ENCODE peak calls at places on chromosomes 5 and 9, in five cellular contexts. G is HL-60, A is Peyer's patch, B is bronchial epithelial cell, H is prostate gland. L is an unnamed sample.

GRCh38 chr5:8081179-8081578 is 212.2 kb downstream of the MTRR start:
- DNase-seq in G (no peak), A (no peak), B (no peak), H (no peak), L (no peak)

GRCh38 chr5:127400524-127400923 is 109.9 kb downstream of the MEGF10 start:
- DNase-seq in G (no peak), A (no peak), B (no peak), H (no peak), L (no peak)

GRCh38 chr9:125262217-125262991 is 778 bp downstream of the GAPVD1 start:
- DNase-seq in G (no peak), A (no peak), B (no peak), H (no peak), L (no peak)

GRCh38 chr9:21681641-21682040 is 120.8 kb upstream of the MTAP start:
- DNase-seq in G (no peak), A (no peak), B (peak; percentile 100), H (no peak), L (no peak)

GRCh38 chr9:121362813-121363585 is 7.1 kb downstream of the STOM start:
- DNase-seq in G (peak; percentile 43), A (no peak), B (peak; percentile 43), H (no peak), L (no peak)

GRCh38 chr5:140309706-140310249 is 6.9 kb upstream of the PFDN1 start:
- DNase-seq in G (no peak), A (no peak), B (no peak), H (no peak), L (no peak)

GRCh38 chr5:111454198-111454606 is 58.1 kb downstream of the STARD4 start:
- DNase-seq in G (no peak), A (no peak), B (peak; percentile 9), H (no peak), L (no peak)

GRCh38 chr9:2253814-2254550 is 238.8 kb downstream of the SMARCA2 start:
- DNase-seq in G (no peak), A (no peak), B (no peak), H (no peak), L (no peak)

GRCh38 chr9:131302244-131303075 is 12.9 kb downstream of the PLPP7 start:
- DNase-seq in G (no peak), A (no peak), B (no peak), H (no peak), L (no peak)

GRCh38 chr5:138972836-138973235 is 97.7 kb upstream of the LRRTM2 start:
- DNase-seq in G (no peak), A (no peak), B (no peak), H (no peak), L (no peak)

GRCh38 chr5:142694092-142694856 is 8.4 kb upstream of the FGF1 start:
- DNase-seq in G (no peak), A (no peak), B (no peak), H (no peak), L (no peak)

GRCh38 chr9:106860731-106861584 is 2.0 kb upstream of the ZNF462 start:
- DNase-seq in G (no peak), A (peak; percentile 58), B (peak; percentile 44), H (peak; percentile 38), L (peak; percentile 55)

GRCh38 chr9:95008151-95008771 is 281.8 kb downstream of the AOPEP start:
- DNase-seq in G (no peak), A (no peak), B (peak; percentile 55), H (peak; percentile 52), L (no peak)

GRCh38 chr9:91116226-91116625 is 245.5 kb downstream of the AUH start:
- DNase-seq in G (no peak), A (no peak), B (no peak), H (no peak), L (no peak)

GRCh38 chr9:107213561-107214028 is 69.5 kb upstream of the RAD23B start:
- DNase-seq in G (peak; percentile 20), A (no peak), B (peak; percentile 95), H (no peak), L (no peak)

GRCh38 chr5:127324756-127325155 is 34.2 kb downstream of the MEGF10 start:
- DNase-seq in G (no peak), A (no peak), B (no peak), H (no peak), L (no peak)

GRCh38 chr5:38680094-38680765 is 123.8 kb upstream of the LIFR start:
- DNase-seq in G (no peak), A (no peak), B (no peak), H (no peak), L (no peak)

GRCh38 chr9:28249424-28249823 is 676.1 kb upstream of the C9orf72 start:
- DNase-seq in G (no peak), A (no peak), B (no peak), H (no peak), L (no peak)

GRCh38 chr5:180127682-180128670 is 56.4 kb upstream of the RNF130 start:
- DNase-seq in G (no peak), A (no peak), B (no peak), H (peak; percentile 3), L (no peak)

GRCh38 chr5:78630047-78630446 is 18.5 kb downstream of the LHFPL2 start:
- DNase-seq in G (no peak), A (no peak), B (no peak), H (no peak), L (no peak)

GRCh38 chr5:139273322-139273571 is 20.3 kb upstream of the MATR3 start:
- DNase-seq in G (no peak), A (no peak), B (no peak), H (no peak), L (peak; percentile 39)

GRCh38 chr9:131310833-131311554 is 21.5 kb downstream of the PLPP7 start:
- DNase-seq in G (peak; percentile 4), A (no peak), B (no peak), H (no peak), L (no peak)

GRCh38 chr9:105405514-105406131 is 42.2 kb upstream of the FSD1L start:
- DNase-seq in G (no peak), A (no peak), B (no peak), H (no peak), L (peak; percentile 47)

GRCh38 chr9:130847306-130848217 is 12.5 kb downstream of the ABL1 start:
- DNase-seq in G (no peak), A (no peak), B (peak; percentile 99), H (no peak), L (no peak)

GRCh38 chr9:90086076-90086475 is 481.3 kb downstream of the GADD45G start:
- DNase-seq in G (peak; percentile 6), A (no peak), B (no peak), H (no peak), L (no peak)

DNA sequence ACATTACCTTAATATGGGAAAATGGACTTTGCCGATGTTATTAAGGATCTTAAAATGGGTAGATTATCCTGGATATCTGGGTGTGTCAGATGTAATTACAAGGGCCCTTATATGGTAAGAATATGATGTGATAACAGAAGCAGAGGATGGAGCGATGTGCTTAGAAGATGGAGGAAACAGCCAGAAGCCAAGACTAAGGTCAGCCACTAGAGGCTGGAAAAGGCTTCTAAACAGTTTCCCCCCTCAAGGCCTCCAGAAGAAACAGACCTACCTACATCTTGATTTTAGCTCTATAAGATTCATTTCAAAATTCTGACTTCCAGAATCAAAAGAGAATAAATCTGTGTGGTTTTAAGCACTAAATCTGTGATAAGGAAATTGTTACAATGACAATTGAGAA is 131.9 kb downstream of the CAAP1 start:
- DNase-seq in G (no peak), A (no peak), B (no peak), H (no peak), L (no peak)
- TF ChIP-seq CTCF in G (no peak), A (no peak), B (no peak), H (no peak), L (no peak)

DNA sequence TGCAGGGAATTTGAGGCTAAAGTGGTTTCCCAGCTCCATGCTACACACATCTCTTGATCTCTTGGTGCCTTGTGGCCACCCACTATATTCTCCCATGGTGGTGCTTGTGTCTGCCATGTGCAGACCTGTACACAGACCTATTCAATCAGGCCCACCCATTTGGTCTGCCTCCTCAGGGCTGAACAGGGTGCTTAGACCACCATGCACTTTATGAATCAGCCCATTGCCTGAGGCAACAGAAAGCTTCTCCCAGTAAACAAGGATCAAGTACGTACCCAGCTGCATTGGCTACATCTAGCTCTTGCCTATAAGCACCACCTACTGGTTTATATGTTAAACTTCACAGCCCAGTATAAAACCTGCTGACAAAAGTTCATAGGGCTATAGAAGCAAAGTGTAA is 664.3 kb upstream of the EDIL3 start:
- DNase-seq in G (no peak), A (no peak), B (peak; percentile 38), H (no peak), L (peak; percentile 13)
- TF ChIP-seq CTCF in G (no peak), A (peak; percentile 20), B (peak; percentile 23), H (no peak), L (peak; percentile 38)

DNA sequence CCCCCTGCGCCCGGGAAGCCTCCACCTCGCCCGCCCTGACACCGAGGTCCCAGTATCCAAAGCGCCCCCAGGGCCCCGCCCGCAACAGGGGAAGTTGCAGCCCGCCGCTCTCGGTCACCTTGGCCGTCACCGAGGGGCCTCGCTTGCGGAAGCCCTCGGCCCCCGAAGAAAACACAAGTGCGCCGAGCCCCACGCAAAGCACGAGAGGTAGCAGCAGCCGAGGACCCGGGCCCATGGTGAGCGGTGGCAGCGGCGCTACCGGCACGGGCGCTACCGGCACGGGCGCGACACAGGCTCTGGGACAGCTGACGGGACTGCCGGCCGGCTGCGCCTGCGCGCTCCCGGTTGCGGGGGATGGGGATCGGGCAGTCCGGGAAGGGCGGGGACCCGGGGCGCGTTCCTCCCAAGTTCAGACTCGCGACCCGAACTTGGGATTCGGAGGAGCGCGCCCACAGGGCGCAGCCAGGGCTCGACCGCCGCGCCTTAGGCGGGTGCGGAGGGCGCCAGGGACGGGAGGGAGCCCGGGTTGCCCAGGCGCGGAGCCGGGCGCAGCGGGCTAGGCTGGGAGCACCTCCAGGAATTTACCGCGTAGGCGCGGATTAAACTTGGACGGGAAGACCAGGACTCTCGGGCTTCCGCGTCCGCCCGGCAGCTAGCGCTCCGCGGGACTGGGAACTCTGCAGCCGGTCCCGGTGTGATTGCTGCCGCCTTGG is at the start of gene PPIC:
- DNase-seq in G (no peak), A (peak; percentile 95), B (peak; percentile 72), H (peak; percentile 83), L (peak; percentile 81)
- TF ChIP-seq CTCF in G (no peak), A (no peak), B (no peak), H (no peak), L (no peak)

GRCh38 chr9:136882109-136882946 is 4.0 kb upstream of the TRAF2 start:
- DNase-seq in G (peak; percentile 50), A (peak; percentile 68), B (peak; percentile 94), H (no peak), L (no peak)

GRCh38 chr9:136885950-136886578 is at the start of gene TRAF2:
- DNase-seq in G (peak; percentile 99), A (peak; percentile 99), B (peak; percentile 96), H (peak; percentile 98), L (peak; percentile 99)

GRCh38 chr9:136876476-136876875 is 9.8 kb upstream of the TRAF2 start:
- DNase-seq in G (no peak), A (no peak), B (no peak), H (no peak), L (no peak)

GRCh38 chr9:136881691-136882108 is 4.6 kb upstream of the TRAF2 start:
- DNase-seq in G (no peak), A (peak; percentile 71), B (no peak), H (no peak), L (no peak)

GRCh38 chr9:136880651-136881050 is 5.7 kb upstream of the TRAF2 start:
- DNase-seq in G (no peak), A (no peak), B (no peak), H (no peak), L (no peak)
- TF ChIP-seq CTCF in G (no peak), A (no peak), B (no peak), H (no peak), L (no peak)

GRCh38 chr5:10233505-10233904 is 16.2 kb downstream of the ATPSCKMT start:
- DNase-seq in G (no peak), A (no peak), B (peak; percentile 47), H (peak; percentile 43), L (peak; percentile 74)
- TF ChIP-seq CTCF in G (no peak), A (peak; percentile 21), B (no peak), H (no peak), L (no peak)

L was measured in glutamatergic neuron.